ENCODE peak calls at places on chromosomes 3 and 15, in six cellular contexts. X is GM10248, M is Kasumi-1, G is heart left ventricle, I is amniotic stem cell, Q is NCI-H1436. P is an unnamed sample.

GRCh38 chr3:165754219-165755007 is 82.8 kb downstream of the BCHE start:
- DNase-seq in I (no peak), M (no peak), X (no peak), Q (no peak), G (no peak), P (no peak)

GRCh38 chr15:64536244-64536836 is 76.0 kb downstream of the ZNF609 start:
- DNase-seq in I (no peak), X (no peak), M (peak; percentile 36), G (no peak), Q (no peak), P (no peak)

GRCh38 chr15:68106656-68107055 is 52.5 kb downstream of the PIAS1 start:
- DNase-seq in X (no peak), Q (no peak), I (no peak), M (no peak), G (no peak), P (no peak)

GRCh38 chr3:38473229-38473628 is 19.5 kb downstream of the ACVR2B start:
- DNase-seq in X (no peak), G (no peak), Q (no peak), I (no peak), M (no peak), P (no peak)

GRCh38 chr3:102094523-102094922 is 245.2 kb downstream of the NFKBIZ start:
- DNase-seq in X (no peak), Q (no peak), M (no peak), I (no peak), G (no peak), P (no peak)

GRCh38 chr15:42681119-42681518 is 55.8 kb downstream of the CDAN1 start:
- DNase-seq in G (no peak), Q (no peak), X (no peak), M (no peak), I (no peak), P (no peak)

GRCh38 chr3:68866157-68866556 is 66.2 kb downstream of the TAFA4 start:
- DNase-seq in Q (no peak), M (no peak), G (no peak), X (no peak), I (no peak), P (no peak)

GRCh38 chr3:55565516-55565915 is 78.4 kb upstream of the WNT5A start:
- DNase-seq in X (no peak), I (no peak), Q (no peak), M (no peak), G (no peak), P (no peak)

GRCh38 chr3:13839766-13840340 is 40.0 kb downstream of the WNT7A start:
- DNase-seq in M (no peak), G (no peak), I (no peak), Q (no peak), X (no peak), P (no peak)

GRCh38 chr3:113454625-113455024 is 13.3 kb upstream of the CFAP44 start:
- DNase-seq in I (no peak), Q (no peak), G (no peak), X (no peak), M (no peak), P (no peak)

GRCh38 chr3:156732715-156733114 is 58.3 kb downstream of the TIPARP start:
- DNase-seq in Q (no peak), X (no peak), I (no peak), M (no peak), G (no peak), P (no peak)

GRCh38 chr3:14511623-14511965 is 28.5 kb downstream of the GRIP2 start:
- DNase-seq in G (no peak), M (no peak), Q (no peak), I (no peak), X (no peak), P (no peak)

P was measured in gastrocnemius medialis.